ENCODE peak calls at places on chromosomes 2 and 18, in nine cellular contexts. One of them, this sample, is unnamed.

GRCh38 chr2:239360421-239361310 is 40.2 kb downstream of the HDAC4 start:
- DNase-seq in ovary: no peak
- DNase-seq in H1: no peak
- DNase-seq in stomach: no peak
- DNase-seq in A549: no peak
- DNase-seq in sigmoid colon: peak; percentile 61
- DNase-seq in suprapubic skin: no peak
- DNase-seq in HepG2: no peak
- DNase-seq in tibial nerve: no peak
- DNase-seq in this sample: no peak

GRCh38 chr2:178109813-178110212 is 2.4 kb upstream of the RBM45 start:
- DNase-seq in ovary: no peak
- DNase-seq in H1: no peak
- DNase-seq in stomach: no peak
- DNase-seq in A549: peak; percentile 51
- DNase-seq in sigmoid colon: no peak
- DNase-seq in suprapubic skin: no peak
- DNase-seq in HepG2: peak; percentile 42
- DNase-seq in tibial nerve: no peak
- DNase-seq in this sample: no peak

GRCh38 chr2:216348909-216349308 is 23.4 kb downstream of the MARCHF4 start:
- DNase-seq in ovary: no peak
- DNase-seq in H1: no peak
- DNase-seq in stomach: no peak
- DNase-seq in A549: no peak
- DNase-seq in sigmoid colon: no peak
- DNase-seq in suprapubic skin: no peak
- DNase-seq in HepG2: no peak
- DNase-seq in tibial nerve: no peak
- DNase-seq in this sample: no peak

GRCh38 chr2:218456849-218457248 is 37.9 kb downstream of the VIL1 start:
- DNase-seq in ovary: no peak
- DNase-seq in H1: no peak
- DNase-seq in stomach: no peak
- DNase-seq in A549: no peak
- DNase-seq in sigmoid colon: no peak
- DNase-seq in suprapubic skin: no peak
- DNase-seq in HepG2: no peak
- DNase-seq in tibial nerve: no peak
- DNase-seq in this sample: no peak

GRCh38 chr18:63258749-63259580 is 60.6 kb downstream of the BCL2 start:
- DNase-seq in ovary: no peak
- DNase-seq in H1: no peak
- DNase-seq in stomach: no peak
- DNase-seq in A549: no peak
- DNase-seq in sigmoid colon: no peak
- DNase-seq in suprapubic skin: no peak
- DNase-seq in HepG2: no peak
- DNase-seq in tibial nerve: no peak
- DNase-seq in this sample: no peak

GRCh38 chr18:43620936-43621335 is 343.6 kb upstream of the SYT4 start:
- DNase-seq in ovary: no peak
- DNase-seq in H1: no peak
- DNase-seq in stomach: no peak
- DNase-seq in A549: peak; percentile 16
- DNase-seq in sigmoid colon: no peak
- DNase-seq in suprapubic skin: no peak
- DNase-seq in HepG2: peak; percentile 5
- DNase-seq in tibial nerve: no peak
- DNase-seq in this sample: no peak

GRCh38 chr2:24489942-24490673 is 946 bp upstream of the NCOA1 start:
- DNase-seq in ovary: peak; percentile 31
- DNase-seq in H1: no peak
- DNase-seq in stomach: no peak
- DNase-seq in A549: peak; percentile 55
- DNase-seq in sigmoid colon: peak; percentile 67
- DNase-seq in suprapubic skin: no peak
- DNase-seq in HepG2: peak; percentile 49
- DNase-seq in tibial nerve: peak; percentile 27
- DNase-seq in this sample: no peak

GRCh38 chr2:170822292-170822884 is 5.7 kb downstream of the GAD1 start:
- DNase-seq in ovary: no peak
- DNase-seq in H1: no peak
- DNase-seq in stomach: no peak
- DNase-seq in A549: peak; percentile 37
- DNase-seq in sigmoid colon: no peak
- DNase-seq in suprapubic skin: no peak
- DNase-seq in HepG2: no peak
- DNase-seq in tibial nerve: no peak
- DNase-seq in this sample: no peak

GRCh38 chr2:140949932-140950331 is 1180.9 kb downstream of the LRP1B start:
- DNase-seq in ovary: no peak
- DNase-seq in H1: no peak
- DNase-seq in stomach: no peak
- DNase-seq in A549: no peak
- DNase-seq in sigmoid colon: no peak
- DNase-seq in suprapubic skin: no peak
- DNase-seq in HepG2: no peak
- DNase-seq in tibial nerve: no peak
- DNase-seq in this sample: no peak

GRCh38 chr2:128911276-128911675 is 592.6 kb upstream of the HS6ST1 start:
- DNase-seq in ovary: no peak
- DNase-seq in H1: no peak
- DNase-seq in stomach: no peak
- DNase-seq in A549: no peak
- DNase-seq in sigmoid colon: no peak
- DNase-seq in suprapubic skin: no peak
- DNase-seq in HepG2: no peak
- DNase-seq in tibial nerve: no peak
- DNase-seq in this sample: no peak

GRCh38 chr2:238921259-238921658 is 73.4 kb downstream of the TWIST2 start:
- DNase-seq in ovary: peak; percentile 10
- DNase-seq in H1: no peak
- DNase-seq in stomach: no peak
- DNase-seq in A549: no peak
- DNase-seq in sigmoid colon: peak; percentile 36
- DNase-seq in suprapubic skin: no peak
- DNase-seq in HepG2: no peak
- DNase-seq in tibial nerve: no peak
- DNase-seq in this sample: no peak

GRCh38 chr2:128642801-128643200 is 324.1 kb upstream of the HS6ST1 start:
- DNase-seq in ovary: no peak
- DNase-seq in H1: no peak
- DNase-seq in stomach: peak; percentile 17
- DNase-seq in A549: no peak
- DNase-seq in sigmoid colon: peak; percentile 26
- DNase-seq in suprapubic skin: peak; percentile 13
- DNase-seq in HepG2: no peak
- DNase-seq in tibial nerve: no peak
- DNase-seq in this sample: peak; percentile 86

DNA sequence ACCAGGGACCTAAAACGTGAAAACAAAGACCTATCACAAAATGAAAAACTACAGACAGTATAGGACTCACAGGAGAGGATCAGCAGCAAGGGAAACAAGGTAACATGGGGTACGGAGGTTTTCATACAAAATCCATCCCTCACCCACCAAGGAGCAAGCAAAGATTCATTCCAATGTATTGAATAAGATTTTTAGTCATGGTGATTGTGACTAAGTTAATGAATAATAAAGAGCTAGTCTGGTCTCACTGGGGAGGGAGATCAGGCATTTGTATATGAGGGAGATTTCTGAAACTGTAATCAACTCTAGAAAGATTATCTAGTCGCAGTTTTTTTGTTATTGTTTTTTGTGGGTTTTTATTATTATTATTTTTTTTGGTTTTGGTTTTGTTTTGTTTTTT is 336.5 kb upstream of the MMADHC start:
- DNase-seq in ovary: no peak
- DNase-seq in H1: no peak
- DNase-seq in stomach: no peak
- DNase-seq in A549: peak; percentile 21
- DNase-seq in sigmoid colon: no peak
- DNase-seq in suprapubic skin: no peak
- DNase-seq in HepG2: no peak
- DNase-seq in tibial nerve: no peak
- DNase-seq in this sample: no peak
- TF ChIP-seq POLR2A in ovary: no peak
- TF ChIP-seq POLR2A in H1: no peak
- TF ChIP-seq POLR2A in stomach: no peak
- TF ChIP-seq POLR2A in A549: no peak
- TF ChIP-seq POLR2A in sigmoid colon: no peak
- TF ChIP-seq POLR2A in suprapubic skin: no peak
- TF ChIP-seq POLR2A in HepG2: no peak
- TF ChIP-seq POLR2A in tibial nerve: no peak
- TF ChIP-seq POLR2A in this sample: no peak

GRCh38 chr2:191171291-191171690 is 20.5 kb upstream of the STAT4 start:
- DNase-seq in ovary: no peak
- DNase-seq in H1: no peak
- DNase-seq in stomach: no peak
- DNase-seq in A549: no peak
- DNase-seq in sigmoid colon: no peak
- DNase-seq in suprapubic skin: no peak
- DNase-seq in HepG2: no peak
- DNase-seq in tibial nerve: no peak
- DNase-seq in this sample: no peak

GRCh38 chr2:191170301-191170636 is 19.5 kb upstream of the STAT4 start:
- DNase-seq in ovary: no peak
- DNase-seq in H1: no peak
- DNase-seq in stomach: no peak
- DNase-seq in A549: peak; percentile 78
- DNase-seq in sigmoid colon: no peak
- DNase-seq in suprapubic skin: no peak
- DNase-seq in HepG2: no peak
- DNase-seq in tibial nerve: no peak
- DNase-seq in this sample: no peak

GRCh38 chr2:191170773-191171172 is 20.0 kb upstream of the STAT4 start:
- DNase-seq in ovary: no peak
- DNase-seq in H1: no peak
- DNase-seq in stomach: no peak
- DNase-seq in A549: no peak
- DNase-seq in sigmoid colon: no peak
- DNase-seq in suprapubic skin: no peak
- DNase-seq in HepG2: no peak
- DNase-seq in tibial nerve: no peak
- DNase-seq in this sample: no peak

GRCh38 chr2:191173206-191173605 is 22.4 kb upstream of the STAT4 start:
- DNase-seq in ovary: no peak
- DNase-seq in H1: no peak
- DNase-seq in stomach: no peak
- DNase-seq in A549: no peak
- DNase-seq in sigmoid colon: no peak
- DNase-seq in suprapubic skin: no peak
- DNase-seq in HepG2: no peak
- DNase-seq in tibial nerve: no peak
- DNase-seq in this sample: no peak

DNA sequence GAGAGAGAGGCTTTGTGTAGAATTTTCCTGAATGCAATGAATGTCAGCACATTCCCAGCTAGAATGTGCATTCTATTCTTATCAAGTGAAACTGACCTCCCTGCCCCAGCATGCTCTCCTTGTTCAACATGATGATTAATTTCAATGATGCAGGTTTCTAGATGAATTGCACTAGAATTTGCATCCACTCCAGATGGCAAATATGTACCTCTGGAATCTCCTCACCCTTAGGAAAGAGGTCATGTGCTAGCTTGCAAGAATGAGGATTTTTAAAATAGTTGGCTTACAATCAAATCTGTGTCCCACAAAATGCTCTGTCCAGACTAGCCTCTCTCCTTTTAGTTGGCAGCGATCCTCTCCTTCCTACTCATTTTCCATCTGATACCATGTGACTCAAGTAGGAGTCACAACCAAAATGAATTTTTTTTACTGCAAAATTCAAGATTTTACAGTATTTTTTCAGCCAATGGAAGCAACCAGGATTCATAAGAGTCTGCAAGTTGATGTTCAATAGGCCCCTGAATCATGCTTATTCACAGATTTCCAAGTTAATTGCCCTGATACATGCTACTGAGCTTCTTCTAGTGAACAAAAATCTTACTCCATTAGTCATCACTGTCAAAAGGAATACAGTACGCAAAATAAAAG is 21.0 kb upstream of the STAT4 start:
- DNase-seq in ovary: no peak
- DNase-seq in H1: no peak
- DNase-seq in stomach: no peak
- DNase-seq in A549: peak; percentile 92
- DNase-seq in sigmoid colon: no peak
- DNase-seq in suprapubic skin: no peak
- DNase-seq in HepG2: no peak
- DNase-seq in tibial nerve: no peak
- DNase-seq in this sample: no peak
- TF ChIP-seq EP300 in ovary: no peak
- TF ChIP-seq EP300 in H1: no peak
- TF ChIP-seq EP300 in stomach: no peak
- TF ChIP-seq EP300 in A549: peak; percentile 94
- TF ChIP-seq EP300 in sigmoid colon: no peak
- TF ChIP-seq EP300 in suprapubic skin: no peak
- TF ChIP-seq EP300 in HepG2: no peak
- TF ChIP-seq EP300 in tibial nerve: no peak
- TF ChIP-seq EP300 in this sample: no peak

GRCh38 chr2:148645925-148646559 is 1.5 kb downstream of the EPC2 start:
- DNase-seq in ovary: no peak
- DNase-seq in H1: no peak
- DNase-seq in stomach: peak; percentile 41
- DNase-seq in A549: peak; percentile 86
- DNase-seq in sigmoid colon: peak; percentile 66
- DNase-seq in suprapubic skin: no peak
- DNase-seq in HepG2: peak; percentile 82
- DNase-seq in tibial nerve: peak; percentile 41
- DNase-seq in this sample: no peak
- TF ChIP-seq POLR2A in ovary: no peak
- TF ChIP-seq POLR2A in H1: no peak
- TF ChIP-seq POLR2A in stomach: no peak
- TF ChIP-seq POLR2A in A549: no peak
- TF ChIP-seq POLR2A in sigmoid colon: no peak
- TF ChIP-seq POLR2A in suprapubic skin: no peak
- TF ChIP-seq POLR2A in HepG2: peak; percentile 32
- TF ChIP-seq POLR2A in tibial nerve: no peak
- TF ChIP-seq POLR2A in this sample: no peak

DNA sequence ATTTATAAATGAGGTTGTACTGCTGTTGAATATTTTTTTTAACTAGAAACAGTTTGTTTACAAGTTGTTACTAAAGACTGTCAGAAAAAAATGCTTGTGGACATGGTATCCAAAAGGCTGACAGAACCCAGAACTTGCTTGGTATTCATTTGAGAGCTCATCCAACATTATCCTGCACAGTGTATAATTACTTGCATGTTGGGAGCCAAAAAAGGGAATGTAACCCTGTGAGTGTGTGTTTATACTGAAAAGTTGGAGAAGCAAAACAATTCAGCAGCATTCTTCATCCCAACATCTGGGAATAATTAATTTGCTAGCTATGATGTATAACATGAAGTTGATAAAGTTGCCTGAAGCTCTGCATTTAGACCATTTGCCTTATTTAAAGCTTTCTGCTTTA is 42.1 kb upstream of the EHBP1 start:
- DNase-seq in ovary: no peak
- DNase-seq in H1: no peak
- DNase-seq in stomach: no peak
- DNase-seq in A549: no peak
- DNase-seq in sigmoid colon: no peak
- DNase-seq in suprapubic skin: no peak
- DNase-seq in HepG2: no peak
- DNase-seq in tibial nerve: no peak
- DNase-seq in this sample: no peak
- TF ChIP-seq EP300 in ovary: no peak
- TF ChIP-seq EP300 in H1: no peak
- TF ChIP-seq EP300 in stomach: no peak
- TF ChIP-seq EP300 in A549: no peak
- TF ChIP-seq EP300 in sigmoid colon: peak; percentile 84
- TF ChIP-seq EP300 in suprapubic skin: no peak
- TF ChIP-seq EP300 in HepG2: no peak
- TF ChIP-seq EP300 in tibial nerve: peak; percentile 19
- TF ChIP-seq EP300 in this sample: no peak